ENCODE peak calls at places on chromosome 6, in six cellular contexts. Y is endothelial cell of umbilical vein, V is heart left ventricle, J is GM12892, N is uterus, X is lower leg skin. Z is an unnamed sample.

GRCh38 chr6:130577178-130577919 is 211.5 kb downstream of the TMEM200A start:
- DNase-seq in Y (no peak), V (no peak), J (no peak), N (no peak), X (no peak), Z (no peak)

GRCh38 chr6:112881027-112881426 is 533.9 kb downstream of the RFPL4B start:
- DNase-seq in Y (no peak), V (no peak), J (no peak), N (no peak), X (no peak), Z (no peak)

GRCh38 chr6:55713411-55713810 is 134.4 kb upstream of the HMGCLL1 start:
- DNase-seq in Y (no peak), V (no peak), J (no peak), N (no peak), X (no peak), Z (no peak)

GRCh38 chr6:34145161-34146020 is 496 bp downstream of the GRM4 start:
- DNase-seq in Y (peak), V (peak), J (no peak), N (no peak), X (no peak), Z (no peak)

GRCh38 chr6:93423542-93423941 is 4.2 kb upstream of the EPHA7 start:
- DNase-seq in Y (peak), V (peak), J (no peak), N (no peak), X (no peak), Z (peak)

GRCh38 chr6:72619883-72620696 is 1.8 kb upstream of the KCNQ5 start:
- DNase-seq in Y (peak), V (peak), J (peak), N (no peak), X (no peak), Z (peak)

GRCh38 chr6:71513036-71513435 is 224.4 kb downstream of the OGFRL1 start:
- DNase-seq in Y (no peak), V (no peak), J (no peak), N (no peak), X (no peak), Z (no peak)

GRCh38 chr6:122853259-122853995 is 64.4 kb downstream of the SMPDL3A start:
- DNase-seq in Y (no peak), V (no peak), J (no peak), N (no peak), X (no peak), Z (no peak)

GRCh38 chr6:143940011-143940597 is 68.0 kb downstream of the PLAGL1 start:
- DNase-seq in Y (peak), V (no peak), J (peak), N (no peak), X (no peak), Z (peak)

GRCh38 chr6:154806804-154807203 is 73.6 kb downstream of the SCAF8 start:
- DNase-seq in Y (no peak), V (no peak), J (no peak), N (no peak), X (no peak), Z (no peak)

GRCh38 chr6:152983637-152984386 is 971 bp upstream of the FBXO5 start:
- DNase-seq in Y (peak), V (peak), J (no peak), N (peak), X (peak), Z (peak)
- TF ChIP-seq POLR2A in Y (no peak), V (no peak), J (peak), N (no peak), X (no peak), Z (peak)

GRCh38 chr6:147873826-147874225 is 365.3 kb downstream of the SAMD5 start:
- DNase-seq in Y (no peak), V (no peak), J (no peak), N (no peak), X (no peak), Z (no peak)
- TF ChIP-seq POLR2A in Y (no peak), V (no peak), J (no peak), N (no peak), X (no peak), Z (no peak)

GRCh38 chr6:142845624-142846458 is 99.1 kb downstream of the HIVEP2 start:
- DNase-seq in Y (peak), V (peak), J (no peak), N (peak), X (peak), Z (no peak)
- TF ChIP-seq POLR2A in Y (no peak), V (peak), J (peak), N (no peak), X (no peak), Z (no peak)

DNA sequence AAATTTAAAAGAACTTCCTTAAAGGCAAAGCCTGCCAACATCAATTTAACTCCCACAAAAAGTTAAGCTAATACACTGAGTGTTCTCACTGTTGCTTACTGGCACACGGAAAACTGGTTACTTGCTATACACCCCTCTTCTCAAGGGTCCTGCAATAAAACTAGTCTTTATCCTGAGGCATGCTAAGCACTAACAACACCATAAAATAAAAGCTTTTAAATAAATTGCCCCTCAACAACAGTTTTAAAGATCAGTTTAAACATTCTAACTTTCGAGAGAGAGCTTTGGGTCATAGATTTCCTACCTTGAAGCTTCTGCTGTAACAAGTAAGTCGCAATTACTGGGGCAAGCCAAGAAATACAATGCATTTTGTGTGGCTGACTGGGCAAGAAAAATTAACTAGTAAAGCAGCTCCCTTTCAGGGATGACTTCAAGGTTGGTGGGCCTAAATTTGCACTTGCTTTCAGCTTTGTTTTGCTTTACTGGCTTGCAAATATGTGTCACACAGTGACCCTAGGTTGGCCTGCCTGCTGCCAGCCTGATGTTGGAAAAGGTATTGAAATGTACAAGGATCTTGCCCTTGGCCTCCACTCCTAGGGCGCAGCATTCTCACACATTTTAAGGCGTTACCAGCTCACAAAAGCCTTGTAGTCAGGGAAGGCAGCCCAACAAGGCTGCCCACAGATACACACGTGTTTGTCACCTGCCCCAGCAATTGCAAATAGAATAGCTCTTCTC is 4.0 kb upstream of the HEY2 start:
- DNase-seq in Y (no peak), V (no peak), J (no peak), N (no peak), X (no peak), Z (peak)
- TF ChIP-seq POLR2A in Y (no peak), V (no peak), J (no peak), N (no peak), X (no peak), Z (no peak)

DNA sequence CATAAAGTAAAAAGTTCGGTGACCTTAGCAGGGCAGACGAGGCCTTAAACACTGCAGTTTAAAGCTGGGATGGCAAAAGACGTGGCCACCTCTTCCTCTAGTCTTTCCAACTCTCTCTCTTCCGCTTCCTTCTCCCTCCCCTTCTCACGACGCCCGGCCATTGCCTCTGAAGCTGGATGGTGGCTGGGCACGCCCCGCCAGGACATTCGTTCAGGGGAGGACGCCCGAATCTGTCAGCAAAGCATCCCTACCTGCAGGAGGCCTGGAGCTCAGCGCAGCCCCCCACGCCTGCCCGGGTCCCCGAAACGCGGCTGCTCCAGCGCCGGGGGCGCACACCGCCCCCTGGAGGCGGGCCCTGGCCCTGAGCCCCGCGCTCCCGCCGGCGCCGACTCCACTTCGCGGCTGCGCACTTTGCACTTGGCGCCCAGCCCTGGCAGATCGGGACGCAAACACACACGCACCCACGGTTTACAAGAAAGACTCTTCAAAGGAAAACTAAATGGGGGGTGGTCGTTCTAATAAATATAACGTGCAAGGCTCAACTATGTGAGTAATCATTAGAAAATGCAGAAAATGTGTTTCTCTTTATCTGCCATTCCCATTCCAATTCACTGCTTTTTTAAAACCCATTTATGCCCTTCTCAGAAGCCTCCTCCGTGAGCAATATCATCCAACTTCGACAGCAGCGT is 54.7 kb upstream of the FOXC1 start:
- DNase-seq in Y (peak), V (peak), J (peak), N (peak), X (peak), Z (peak)
- TF ChIP-seq POLR2A in Y (no peak), V (no peak), J (no peak), N (no peak), X (no peak), Z (no peak)

DNA sequence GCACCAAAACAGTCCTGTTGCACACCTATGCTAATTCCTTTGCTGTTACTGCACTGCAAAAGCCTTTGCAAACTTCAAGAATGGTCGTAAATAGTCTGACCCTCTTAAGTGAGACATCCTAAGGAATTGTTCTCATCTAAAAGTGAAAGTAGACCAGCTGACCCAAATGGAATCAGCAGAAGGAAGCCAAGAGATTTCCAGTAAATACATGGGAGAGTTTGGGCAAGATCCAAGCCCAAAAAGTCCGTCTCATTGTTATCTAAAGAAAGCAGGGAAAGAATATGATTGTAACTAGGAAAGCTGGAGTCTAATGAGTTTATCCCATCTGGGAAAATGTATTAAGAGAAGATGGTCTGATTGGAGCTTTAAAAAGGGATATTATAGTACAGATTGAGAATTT is 43.0 kb upstream of the HIVEP1 start:
- DNase-seq in Y (peak), V (peak), J (no peak), N (no peak), X (no peak), Z (no peak)
- TF ChIP-seq POLR2A in Y (no peak), V (no peak), J (no peak), N (no peak), X (no peak), Z (no peak)